ENCODE peak calls at places on chromosomes 5 and 9, in four cellular contexts. One of them, this sample, is unnamed.
A peak's percentile ranks its signal among the peaks of the same experiment; 100 is the strongest.

GRCh38 chr5:129400395-129400983 is 59.6 kb upstream of the ADAMTS19 start:
- DNase-seq in body of pancreas: no peak
- DNase-seq in Jurkat, Clone E6-1: no peak
- DNase-seq in T-helper 2 cell: no peak
- DNase-seq in this sample: no peak

GRCh38 chr5:31477516-31477915 is 54.4 kb downstream of the DROSHA start:
- DNase-seq in body of pancreas: no peak
- DNase-seq in Jurkat, Clone E6-1: no peak
- DNase-seq in T-helper 2 cell: no peak
- DNase-seq in this sample: no peak

GRCh38 chr9:114307323-114308250 is 15.3 kb upstream of the ORM1 start:
- DNase-seq in body of pancreas: peak; percentile 2
- DNase-seq in Jurkat, Clone E6-1: no peak
- DNase-seq in T-helper 2 cell: no peak
- DNase-seq in this sample: no peak

GRCh38 chr5:152511531-152512132 is 106.6 kb upstream of the NMUR2 start:
- DNase-seq in body of pancreas: no peak
- DNase-seq in Jurkat, Clone E6-1: no peak
- DNase-seq in T-helper 2 cell: no peak
- DNase-seq in this sample: no peak

GRCh38 chr5:177444106-177445051 is 2.2 kb upstream of the PRR7 start:
- DNase-seq in body of pancreas: no peak
- DNase-seq in Jurkat, Clone E6-1: no peak
- DNase-seq in T-helper 2 cell: peak; percentile 36
- DNase-seq in this sample: peak; percentile 29

GRCh38 chr9:134366223-134367031 is 40.2 kb downstream of the RXRA start:
- DNase-seq in body of pancreas: peak; percentile 94
- DNase-seq in Jurkat, Clone E6-1: no peak
- DNase-seq in T-helper 2 cell: no peak
- DNase-seq in this sample: no peak

GRCh38 chr9:99358668-99359067 is 136.6 kb downstream of the SEC61B start:
- DNase-seq in body of pancreas: no peak
- DNase-seq in Jurkat, Clone E6-1: no peak
- DNase-seq in T-helper 2 cell: no peak
- DNase-seq in this sample: no peak

GRCh38 chr5:69512740-69513260 is 20.2 kb downstream of the OCLN start:
- DNase-seq in body of pancreas: no peak
- DNase-seq in Jurkat, Clone E6-1: no peak
- DNase-seq in T-helper 2 cell: no peak
- DNase-seq in this sample: no peak

GRCh38 chr5:178180141-178180863 is 6.9 kb downstream of the GMCL2 start:
- DNase-seq in body of pancreas: no peak
- DNase-seq in Jurkat, Clone E6-1: no peak
- DNase-seq in T-helper 2 cell: no peak
- DNase-seq in this sample: no peak

GRCh38 chr5:155947394-155948062 is 379.4 kb upstream of the SGCD start:
- DNase-seq in body of pancreas: no peak
- DNase-seq in Jurkat, Clone E6-1: no peak
- DNase-seq in T-helper 2 cell: no peak
- DNase-seq in this sample: no peak

GRCh38 chr9:127835930-127836586 is 18.4 kb downstream of the ENG start:
- DNase-seq in body of pancreas: peak; percentile 65
- DNase-seq in Jurkat, Clone E6-1: no peak
- DNase-seq in T-helper 2 cell: no peak
- DNase-seq in this sample: no peak

GRCh38 chr5:64811050-64811640 is 42.4 kb downstream of the CWC27 start:
- DNase-seq in body of pancreas: no peak
- DNase-seq in Jurkat, Clone E6-1: peak; percentile 61
- DNase-seq in T-helper 2 cell: peak; percentile 4
- DNase-seq in this sample: no peak

GRCh38 chr5:56681346-56681745 is 134.0 kb upstream of the MAP3K1 start:
- DNase-seq in body of pancreas: no peak
- DNase-seq in Jurkat, Clone E6-1: no peak
- DNase-seq in T-helper 2 cell: no peak
- DNase-seq in this sample: no peak

GRCh38 chr9:1087120-1087881 is 37.1 kb downstream of the DMRT2 start:
- DNase-seq in body of pancreas: no peak
- DNase-seq in Jurkat, Clone E6-1: no peak
- DNase-seq in T-helper 2 cell: no peak
- DNase-seq in this sample: no peak

GRCh38 chr9:124309665-124310064 is 51.9 kb downstream of the NEK6 start:
- DNase-seq in body of pancreas: no peak
- DNase-seq in Jurkat, Clone E6-1: no peak
- DNase-seq in T-helper 2 cell: no peak
- DNase-seq in this sample: no peak

GRCh38 chr9:78314953-78315870 is 18.3 kb downstream of the PSAT1 start:
- DNase-seq in body of pancreas: peak; percentile 53
- DNase-seq in Jurkat, Clone E6-1: no peak
- DNase-seq in T-helper 2 cell: no peak
- DNase-seq in this sample: no peak

GRCh38 chr5:3709058-3709723 is 113.6 kb downstream of the IRX1 start:
- DNase-seq in body of pancreas: no peak
- DNase-seq in Jurkat, Clone E6-1: no peak
- DNase-seq in T-helper 2 cell: no peak
- DNase-seq in this sample: no peak

GRCh38 chr5:173395257-173395932 is 67.2 kb upstream of the STC2 start:
- DNase-seq in body of pancreas: no peak
- DNase-seq in Jurkat, Clone E6-1: no peak
- DNase-seq in T-helper 2 cell: no peak
- DNase-seq in this sample: no peak

GRCh38 chr9:112048924-112049785 is 125.9 kb downstream of the SUSD1 start:
- DNase-seq in body of pancreas: no peak
- DNase-seq in Jurkat, Clone E6-1: no peak
- DNase-seq in T-helper 2 cell: no peak
- DNase-seq in this sample: no peak

GRCh38 chr5:117177302-117177701 is 602.7 kb upstream of the SEMA6A start:
- DNase-seq in body of pancreas: no peak
- DNase-seq in Jurkat, Clone E6-1: no peak
- DNase-seq in T-helper 2 cell: no peak
- DNase-seq in this sample: no peak

GRCh38 chr9:2029666-2030170 is 14.6 kb downstream of the SMARCA2 start:
- DNase-seq in body of pancreas: no peak
- DNase-seq in Jurkat, Clone E6-1: no peak
- DNase-seq in T-helper 2 cell: no peak
- DNase-seq in this sample: no peak

GRCh38 chr9:131810351-131811170 is 70.7 kb upstream of the RAPGEF1 start:
- DNase-seq in body of pancreas: no peak
- DNase-seq in Jurkat, Clone E6-1: no peak
- DNase-seq in T-helper 2 cell: no peak
- DNase-seq in this sample: no peak

GRCh38 chr5:39100851-39101396 is 26.7 kb upstream of the RICTOR start:
- DNase-seq in body of pancreas: no peak
- DNase-seq in Jurkat, Clone E6-1: no peak
- DNase-seq in T-helper 2 cell: no peak
- DNase-seq in this sample: no peak

GRCh38 chr5:37716405-37716804 is 123.4 kb downstream of the GDNF start:
- DNase-seq in body of pancreas: no peak
- DNase-seq in Jurkat, Clone E6-1: no peak
- DNase-seq in T-helper 2 cell: no peak
- DNase-seq in this sample: no peak

This sample was measured in CD4-positive, alpha-beta T cell.